ENCODE peak calls at places on chromosomes 4 and X, in eight cellular contexts. D is fibroblast of lung, O is mucosa of descending colon, Z is psoas muscle, H is adrenal gland, E is lower lobe of right lung, B is MM.1S, N is tibial artery. P is an unnamed sample.
A peak's percentile ranks its signal among the peaks of the same experiment; 100 is the strongest.

GRCh38 chr4:57136281-57136680 is 26.1 kb upstream of the IGFBP7 start:
- DNase-seq in E (no peak), Z (no peak), H (no peak), D (peak; percentile 87), O (no peak), B (no peak), N (no peak), P (no peak)

GRCh38 chrX:136711147-136711546 is 63.2 kb downstream of the CD40LG start:
- DNase-seq in O (no peak), H (peak; percentile 69), D (no peak), N (peak; percentile 62), E (peak; percentile 43), Z (peak; percentile 34), B (peak; percentile 59), P (peak; percentile 36)

GRCh38 chr4:81723927-81724587 is 252.3 kb upstream of the RASGEF1B start:
- DNase-seq in H (peak; percentile 68), O (no peak), N (no peak), E (no peak), B (peak; percentile 74), Z (no peak), D (no peak), P (peak; percentile 21)

GRCh38 chr4:39032218-39033085 is at the start of gene TMEM156:
- DNase-seq in O (no peak), H (no peak), B (peak; percentile 69), Z (no peak), N (no peak), D (no peak), E (no peak), P (no peak)

GRCh38 chr4:55568905-55569504 is 22.3 kb upstream of the CLOCK start:
- DNase-seq in N (no peak), B (no peak), Z (no peak), H (no peak), E (no peak), O (no peak), D (no peak), P (no peak)

GRCh38 chrX:133792198-133792953 is 193.0 kb downstream of the GPC3 start:
- DNase-seq in B (peak; percentile 47), N (peak; percentile 67), H (peak; percentile 69), E (peak; percentile 52), D (peak; percentile 54), Z (peak; percentile 30), O (peak; percentile 53), P (peak; percentile 57)

GRCh38 chr4:143207555-143207954 is 22.8 kb downstream of the USP38 start:
- DNase-seq in B (peak; percentile 38), H (no peak), D (peak; percentile 10), O (no peak), E (no peak), N (no peak), Z (no peak), P (no peak)

GRCh38 chr4:108171541-108172230 is 3.0 kb upstream of the LEF1 start:
- DNase-seq in E (no peak), Z (no peak), H (no peak), N (no peak), O (peak; percentile 60), D (peak; percentile 15), B (no peak), P (no peak)

GRCh38 chr4:1992468-1993168 is 16.2 kb downstream of the NELFA start:
- DNase-seq in E (no peak), D (peak; percentile 16), N (no peak), Z (no peak), B (no peak), H (peak; percentile 48), O (peak; percentile 47), P (no peak)

GRCh38 chrX:68997911-68998310 is 167.3 kb downstream of the PJA1 start:
- DNase-seq in O (no peak), E (no peak), N (peak; percentile 75), H (peak; percentile 78), Z (peak; percentile 32), B (no peak), D (peak; percentile 83), P (peak; percentile 80)

GRCh38 chrX:39206746-39207145 is 405.5 kb downstream of the MID1IP1 start:
- DNase-seq in D (no peak), O (no peak), N (no peak), Z (no peak), E (no peak), H (no peak), B (no peak), P (no peak)

GRCh38 chr4:183201331-183201730 is 102.3 kb downstream of the WWC2 start:
- DNase-seq in E (no peak), H (no peak), Z (no peak), D (peak; percentile 80), N (no peak), B (no peak), O (no peak), P (no peak)

GRCh38 chr4:35689866-35690265 is 554.4 kb downstream of the ARAP2 start:
- DNase-seq in E (no peak), Z (no peak), H (no peak), B (no peak), N (no peak), D (no peak), O (no peak), P (no peak)

GRCh38 chrX:96102997-96103396 is 581.6 kb upstream of the DIAPH2 start:
- DNase-seq in E (no peak), N (peak; percentile 80), H (no peak), O (no peak), B (no peak), D (no peak), Z (no peak), P (no peak)

GRCh38 chrX:11864171-11864570 is 106.1 kb downstream of the MSL3 start:
- DNase-seq in H (no peak), O (no peak), D (no peak), Z (no peak), B (no peak), N (no peak), E (no peak), P (no peak)

GRCh38 chrX:115650449-115650848 is 89.5 kb downstream of the PLS3 start:
- DNase-seq in O (no peak), N (no peak), H (no peak), B (no peak), D (peak; percentile 40), E (no peak), Z (no peak), P (no peak)

GRCh38 chrX:108270280-108270679 is 167.9 kb downstream of the COL4A6 start:
- DNase-seq in H (no peak), O (no peak), Z (no peak), N (no peak), E (no peak), D (no peak), B (no peak), P (no peak)

GRCh38 chr4:113971706-113972360 is 7.6 kb downstream of the ARSJ start:
- DNase-seq in E (no peak), H (no peak), O (no peak), Z (no peak), B (no peak), N (no peak), D (peak; percentile 47), P (no peak)

GRCh38 chr4:185833055-185833598 is 21.1 kb upstream of the SORBS2 start:
- DNase-seq in N (no peak), H (no peak), E (no peak), Z (no peak), D (peak; percentile 92), O (no peak), B (no peak), P (no peak)

GRCh38 chr4:109977854-109978501 is 65.3 kb downstream of the EGF start:
- DNase-seq in H (no peak), B (peak; percentile 37), O (no peak), D (peak; percentile 59), E (no peak), N (no peak), Z (no peak), P (no peak)

DNA sequence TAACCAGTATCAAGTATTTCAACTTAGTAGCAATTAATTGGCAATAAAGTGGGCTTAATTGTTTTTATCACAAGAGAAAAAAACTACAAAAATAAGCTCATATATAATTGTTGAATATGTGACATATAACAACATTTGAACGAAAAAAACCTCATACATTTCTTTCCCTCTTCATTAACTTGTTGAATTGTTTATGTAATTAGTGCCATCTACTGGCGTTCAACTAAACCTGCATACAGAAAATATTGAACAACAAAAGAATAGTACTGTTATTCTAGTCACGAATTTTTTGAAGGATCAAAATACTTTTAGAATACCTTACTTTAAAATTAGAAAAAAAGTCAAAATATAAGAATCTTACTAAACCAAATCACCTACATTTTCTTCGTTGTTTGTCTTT is 586.5 kb upstream of the FTHL17 start:
- DNase-seq in E (no peak), D (peak; percentile 30), O (no peak), N (no peak), B (peak; percentile 37), H (no peak), Z (no peak), P (no peak)
- H3K4me3 ChIP-seq in E (no peak overlapping the region), D (no peak overlapping the region), O (no peak overlapping the region), N (no peak overlapping the region), B (no peak overlapping the region), H (no peak overlapping the region), Z (no peak overlapping the region), P (no peak overlapping the region)

GRCh38 chr4:156948133-156948532 is 23.5 kb downstream of the PDGFC start:
- DNase-seq in B (no peak), E (no peak), N (no peak), O (no peak), H (no peak), Z (no peak), D (peak; percentile 70), P (no peak)
- H3K4me1 ChIP-seq in B (no peaks in the 10 kb centered on the region), E (peaks cover 34% of the 10 kb centered on the region), N (no peaks in the 10 kb centered on the region), O (no peaks in the 10 kb centered on the region), H (peaks cover 38% of the 10 kb centered on the region), Z (peaks cover 77% of the 10 kb centered on the region), D (peaks cover 37% of the 10 kb centered on the region), P (no peaks in the 10 kb centered on the region)

DNA sequence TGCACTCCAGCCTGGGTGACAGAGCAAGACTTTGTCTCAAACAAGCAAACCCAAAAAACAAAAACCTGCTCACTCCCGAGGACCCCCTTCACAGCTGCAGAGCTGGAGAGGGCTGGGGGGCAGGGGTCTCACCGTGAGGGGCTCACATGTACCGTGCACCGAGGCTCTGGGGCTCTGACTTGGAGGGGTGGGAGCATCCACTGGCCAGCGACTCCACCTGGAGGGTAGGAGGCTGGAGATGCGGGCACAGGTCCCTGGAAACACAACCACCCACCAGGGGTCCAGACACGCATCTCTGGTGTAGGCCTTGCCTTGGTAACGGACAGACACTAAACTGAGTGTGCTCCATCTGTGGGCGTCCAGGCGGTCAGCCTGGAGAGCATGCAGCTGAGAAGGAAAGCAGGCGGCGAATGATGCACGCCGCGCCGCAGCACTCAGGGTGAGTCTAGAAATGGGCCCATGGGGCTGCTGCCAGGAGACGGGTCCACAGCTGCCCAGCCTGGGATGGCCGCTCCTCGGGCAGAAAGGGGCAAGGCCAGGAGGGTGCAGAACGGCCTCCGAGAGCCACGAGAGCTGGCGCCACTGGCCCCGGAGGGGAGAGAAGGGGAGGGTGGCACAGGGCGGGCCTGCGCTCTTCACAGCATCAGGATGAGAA is 26.1 kb downstream of the PPP2R3B start:
- DNase-seq in Z (no peak), B (no peak), E (no peak), H (no peak), N (peak; percentile 51), D (no peak), O (peak; percentile 27), P (no peak)
- H3K4me3 ChIP-seq in Z (no peak overlapping the region), B (no peak overlapping the region), E (no peak overlapping the region), H (no peak overlapping the region), N (no peak overlapping the region), D (no peak overlapping the region), O (no peak overlapping the region), P (no peak overlapping the region)

DNA sequence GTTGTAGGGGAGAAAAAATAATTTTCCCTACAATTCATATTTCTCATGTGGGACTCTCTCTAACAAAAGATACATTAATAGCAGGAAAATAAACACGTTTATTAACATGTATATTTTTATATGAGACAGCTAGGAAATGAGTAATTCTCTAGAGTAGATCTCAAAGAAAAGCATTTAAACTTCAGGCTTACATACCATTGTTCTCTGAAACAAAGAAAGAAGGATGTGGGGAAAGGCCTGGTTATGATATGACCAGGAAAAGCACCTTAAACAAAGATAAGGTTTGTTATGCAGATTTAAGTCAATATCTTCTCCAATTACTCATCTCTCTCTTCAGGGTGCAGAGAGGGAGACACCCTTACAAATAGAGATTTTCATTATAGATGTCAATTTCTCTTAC is 131.3 kb downstream of the SLC7A11 start:
- DNase-seq in N (no peak), E (no peak), O (no peak), H (no peak), B (no peak), D (peak; percentile 40), Z (no peak), P (no peak)
- H3K4me1 ChIP-seq in N (no peaks in the 10 kb centered on the region), E (no peaks in the 10 kb centered on the region), O (peaks cover 11% of the 10 kb centered on the region), H (no peaks in the 10 kb centered on the region), B (peaks cover 14% of the 10 kb centered on the region), D (no peaks in the 10 kb centered on the region), Z (no peaks in the 10 kb centered on the region), P (no peaks in the 10 kb centered on the region)

P was measured in uterus.